ENCODE peak calls at places on chromosome 10, in eight cellular contexts. One of them, this sample, is unnamed.

GRCh38 chr10:13346280-13346819 is 1.7 kb downstream of the SEPHS1 start:
- DNase-seq in thyroid gland: peak
- DNase-seq in K562: peak
- DNase-seq in ovary: peak
- DNase-seq in IMR-90: peak
- DNase-seq in AG04450: no peak
- DNase-seq in vagina: no peak
- DNase-seq in left ventricle myocardium inferior: no peak
- DNase-seq in this sample: no peak

GRCh38 chr10:64648915-64649314 is 1127.7 kb downstream of the REEP3 start:
- DNase-seq in AG04450: no peak
- DNase-seq in ovary: no peak
- DNase-seq in K562: peak
- DNase-seq in vagina: no peak
- DNase-seq in IMR-90: no peak
- DNase-seq in left ventricle myocardium inferior: no peak
- DNase-seq in thyroid gland: no peak
- DNase-seq in this sample: no peak

GRCh38 chr10:102065561-102066420 is 642 bp downstream of the HPS6 start:
- DNase-seq in left ventricle myocardium inferior: peak
- DNase-seq in IMR-90: peak
- DNase-seq in AG04450: no peak
- DNase-seq in K562: peak
- DNase-seq in vagina: no peak
- DNase-seq in thyroid gland: peak
- DNase-seq in ovary: peak
- DNase-seq in this sample: no peak

GRCh38 chr10:109966961-109967738 is 40.6 kb upstream of the ADD3 start:
- DNase-seq in thyroid gland: peak
- DNase-seq in IMR-90: peak
- DNase-seq in AG04450: peak
- DNase-seq in vagina: no peak
- DNase-seq in K562: no peak
- DNase-seq in left ventricle myocardium inferior: peak
- DNase-seq in ovary: no peak
- DNase-seq in this sample: no peak

GRCh38 chr10:33484787-33485186 is 150.3 kb upstream of the NRP1 start:
- DNase-seq in K562: no peak
- DNase-seq in left ventricle myocardium inferior: no peak
- DNase-seq in thyroid gland: no peak
- DNase-seq in IMR-90: peak
- DNase-seq in vagina: no peak
- DNase-seq in AG04450: no peak
- DNase-seq in ovary: peak
- DNase-seq in this sample: no peak

GRCh38 chr10:72611783-72612182 is 14.1 kb downstream of the MICU1 start:
- DNase-seq in thyroid gland: peak
- DNase-seq in ovary: peak
- DNase-seq in AG04450: no peak
- DNase-seq in IMR-90: no peak
- DNase-seq in left ventricle myocardium inferior: no peak
- DNase-seq in vagina: no peak
- DNase-seq in K562: peak
- DNase-seq in this sample: no peak

GRCh38 chr10:1762066-1762465 is 24.7 kb upstream of the ADARB2 start:
- DNase-seq in K562: no peak
- DNase-seq in left ventricle myocardium inferior: no peak
- DNase-seq in vagina: no peak
- DNase-seq in IMR-90: no peak
- DNase-seq in ovary: no peak
- DNase-seq in thyroid gland: no peak
- DNase-seq in AG04450: no peak
- DNase-seq in this sample: no peak

GRCh38 chr10:22927661-22928403 is at the start of gene ARMC3:
- DNase-seq in AG04450: no peak
- DNase-seq in left ventricle myocardium inferior: peak
- DNase-seq in ovary: peak
- DNase-seq in thyroid gland: peak
- DNase-seq in K562: peak
- DNase-seq in IMR-90: no peak
- DNase-seq in vagina: no peak
- DNase-seq in this sample: peak

GRCh38 chr10:20146004-20146403 is 329.8 kb downstream of the PLXDC2 start:
- DNase-seq in K562: no peak
- DNase-seq in ovary: no peak
- DNase-seq in IMR-90: no peak
- DNase-seq in left ventricle myocardium inferior: no peak
- DNase-seq in AG04450: no peak
- DNase-seq in thyroid gland: no peak
- DNase-seq in vagina: no peak
- DNase-seq in this sample: no peak

GRCh38 chr10:124644281-124644680 is 99.9 kb downstream of the FAM53B start:
- DNase-seq in K562: no peak
- DNase-seq in AG04450: no peak
- DNase-seq in thyroid gland: no peak
- DNase-seq in left ventricle myocardium inferior: no peak
- DNase-seq in IMR-90: no peak
- DNase-seq in vagina: no peak
- DNase-seq in ovary: no peak
- DNase-seq in this sample: no peak
- H3K27ac ChIP-seq in K562: no peak
- H3K27ac ChIP-seq in AG04450: no peak
- H3K27ac ChIP-seq in thyroid gland: peak
- H3K27ac ChIP-seq in left ventricle myocardium inferior: peak
- H3K27ac ChIP-seq in IMR-90: no peak
- H3K27ac ChIP-seq in vagina: no peak
- H3K27ac ChIP-seq in ovary: no peak
- H3K27ac ChIP-seq in this sample: no peak

DNA sequence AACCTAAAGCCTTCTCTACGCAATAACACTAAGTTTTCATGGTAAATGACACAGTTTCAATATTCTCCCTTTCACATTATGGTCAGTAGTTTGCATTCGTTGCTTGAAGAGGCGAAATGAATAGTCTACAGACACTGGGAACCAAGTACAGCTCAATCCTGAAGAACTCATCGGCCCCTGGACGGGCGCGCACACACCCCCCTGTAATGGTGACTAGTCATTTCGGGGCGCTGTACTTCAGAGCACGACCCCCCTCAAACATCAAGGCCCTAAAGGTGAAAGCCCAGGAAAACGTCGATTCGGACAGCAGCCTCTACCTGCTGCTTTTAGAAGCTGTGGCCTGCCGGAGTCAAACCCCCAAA is 1.0 kb downstream of the NT5C2 start:
- DNase-seq in ovary: no peak
- DNase-seq in thyroid gland: no peak
- DNase-seq in AG04450: no peak
- DNase-seq in K562: peak
- DNase-seq in vagina: no peak
- DNase-seq in left ventricle myocardium inferior: no peak
- DNase-seq in IMR-90: no peak
- DNase-seq in this sample: no peak
- H3K4me3 ChIP-seq in ovary: peak
- H3K4me3 ChIP-seq in thyroid gland: peak
- H3K4me3 ChIP-seq in AG04450: peak
- H3K4me3 ChIP-seq in K562: peak
- H3K4me3 ChIP-seq in vagina: peak
- H3K4me3 ChIP-seq in left ventricle myocardium inferior: peak
- H3K4me3 ChIP-seq in IMR-90: peak
- H3K4me3 ChIP-seq in this sample: peak

DNA sequence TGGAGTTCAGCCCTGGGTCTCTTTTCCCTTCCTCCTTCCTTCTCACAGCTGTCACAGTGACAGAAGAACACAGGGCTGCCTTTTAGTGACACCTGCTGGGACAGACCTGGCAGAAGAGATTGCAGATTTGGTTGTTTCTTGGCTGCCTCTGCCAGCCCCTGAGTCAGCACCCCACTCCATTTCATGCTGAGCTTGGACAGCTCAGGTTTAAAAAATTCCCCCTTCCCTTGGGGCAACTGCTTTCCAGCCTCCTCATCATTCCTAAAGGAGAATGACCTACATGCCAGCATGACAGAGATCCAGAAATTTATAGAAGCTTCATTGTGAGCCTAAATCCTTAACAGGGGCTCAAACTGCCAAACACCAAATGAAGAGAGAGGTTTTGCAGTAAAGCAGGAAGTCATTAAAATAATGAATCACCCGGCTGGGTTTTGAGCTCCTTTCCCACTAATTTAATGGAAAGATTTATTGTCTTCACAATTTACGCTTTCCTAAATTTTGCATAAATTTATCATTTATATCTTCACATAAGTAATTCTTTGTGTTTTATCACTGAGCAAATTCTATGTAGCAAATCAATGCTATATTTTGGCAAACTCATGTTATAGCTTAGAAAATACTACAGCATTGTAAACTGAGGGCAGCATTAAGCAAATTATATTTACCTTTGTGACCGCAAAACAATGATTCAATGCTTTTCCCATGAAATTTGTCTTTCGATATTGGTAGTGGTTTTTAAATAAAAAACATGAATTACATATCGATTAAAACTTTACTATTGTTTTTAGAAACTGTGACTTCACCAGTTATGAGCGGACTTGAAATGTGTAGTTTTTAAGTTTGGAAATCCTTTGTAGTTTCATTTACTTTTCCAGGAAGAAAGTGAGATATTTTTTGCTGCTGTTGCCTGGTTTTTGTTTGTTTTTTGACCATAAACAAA is 399.5 kb upstream of the ANKRD30A start:
- DNase-seq in K562: peak
- DNase-seq in left ventricle myocardium inferior: no peak
- DNase-seq in vagina: no peak
- DNase-seq in IMR-90: peak
- DNase-seq in ovary: no peak
- DNase-seq in thyroid gland: peak
- DNase-seq in AG04450: peak
- DNase-seq in this sample: no peak
- TF ChIP-seq CTCF in K562: no peak
- TF ChIP-seq CTCF in left ventricle myocardium inferior: peak
- TF ChIP-seq CTCF in vagina: no peak
- TF ChIP-seq CTCF in IMR-90: peak
- TF ChIP-seq CTCF in ovary: no peak
- TF ChIP-seq CTCF in thyroid gland: no peak
- TF ChIP-seq CTCF in AG04450: peak
- TF ChIP-seq CTCF in this sample: no peak

DNA sequence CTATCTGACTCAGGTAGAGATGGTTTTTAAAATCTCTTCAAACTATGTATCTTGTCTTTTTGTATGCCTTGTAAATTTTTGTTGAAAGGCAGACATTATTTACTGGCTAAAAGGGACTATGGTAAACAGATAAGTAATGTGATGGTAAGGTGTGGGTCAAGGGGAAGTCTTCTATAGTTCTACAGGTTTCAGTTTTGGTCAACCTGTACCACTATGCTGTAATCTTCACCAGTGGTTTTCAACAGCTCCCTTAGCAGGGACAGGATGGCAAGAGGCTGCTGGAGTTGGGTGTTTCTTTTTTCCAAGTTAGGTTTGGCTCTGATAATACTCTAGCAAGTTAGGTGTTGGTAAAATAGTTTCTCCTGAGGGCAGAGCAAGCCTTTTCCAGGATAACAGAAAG is 32.7 kb upstream of the FZD8 start:
- DNase-seq in thyroid gland: no peak
- DNase-seq in left ventricle myocardium inferior: no peak
- DNase-seq in K562: no peak
- DNase-seq in ovary: no peak
- DNase-seq in AG04450: no peak
- DNase-seq in vagina: no peak
- DNase-seq in IMR-90: no peak
- DNase-seq in this sample: no peak
- H3K27ac ChIP-seq in thyroid gland: no peak
- H3K27ac ChIP-seq in left ventricle myocardium inferior: no peak
- H3K27ac ChIP-seq in K562: no peak
- H3K27ac ChIP-seq in ovary: no peak
- H3K27ac ChIP-seq in AG04450: no peak
- H3K27ac ChIP-seq in vagina: no peak
- H3K27ac ChIP-seq in IMR-90: no peak
- H3K27ac ChIP-seq in this sample: no peak

GRCh38 chr10:92848441-92849233 is at the start of gene EXOC6:
- DNase-seq in IMR-90: peak
- DNase-seq in thyroid gland: peak
- DNase-seq in AG04450: no peak
- DNase-seq in left ventricle myocardium inferior: peak
- DNase-seq in vagina: no peak
- DNase-seq in K562: peak
- DNase-seq in ovary: peak
- DNase-seq in this sample: peak

GRCh38 chr10:92849234-92849525 is 860 bp downstream of the EXOC6 start:
- DNase-seq in thyroid gland: no peak
- DNase-seq in K562: no peak
- DNase-seq in vagina: no peak
- DNase-seq in ovary: no peak
- DNase-seq in left ventricle myocardium inferior: no peak
- DNase-seq in IMR-90: peak
- DNase-seq in AG04450: no peak
- DNase-seq in this sample: no peak

GRCh38 chr10:92851003-92851402 is 2.7 kb downstream of the EXOC6 start:
- DNase-seq in left ventricle myocardium inferior: no peak
- DNase-seq in K562: no peak
- DNase-seq in ovary: no peak
- DNase-seq in thyroid gland: no peak
- DNase-seq in IMR-90: no peak
- DNase-seq in vagina: no peak
- DNase-seq in AG04450: no peak
- DNase-seq in this sample: no peak

GRCh38 chr10:92850186-92850585 is 1.9 kb downstream of the EXOC6 start:
- DNase-seq in ovary: no peak
- DNase-seq in AG04450: no peak
- DNase-seq in thyroid gland: no peak
- DNase-seq in left ventricle myocardium inferior: no peak
- DNase-seq in vagina: no peak
- DNase-seq in K562: no peak
- DNase-seq in IMR-90: peak
- DNase-seq in this sample: no peak

DNA sequence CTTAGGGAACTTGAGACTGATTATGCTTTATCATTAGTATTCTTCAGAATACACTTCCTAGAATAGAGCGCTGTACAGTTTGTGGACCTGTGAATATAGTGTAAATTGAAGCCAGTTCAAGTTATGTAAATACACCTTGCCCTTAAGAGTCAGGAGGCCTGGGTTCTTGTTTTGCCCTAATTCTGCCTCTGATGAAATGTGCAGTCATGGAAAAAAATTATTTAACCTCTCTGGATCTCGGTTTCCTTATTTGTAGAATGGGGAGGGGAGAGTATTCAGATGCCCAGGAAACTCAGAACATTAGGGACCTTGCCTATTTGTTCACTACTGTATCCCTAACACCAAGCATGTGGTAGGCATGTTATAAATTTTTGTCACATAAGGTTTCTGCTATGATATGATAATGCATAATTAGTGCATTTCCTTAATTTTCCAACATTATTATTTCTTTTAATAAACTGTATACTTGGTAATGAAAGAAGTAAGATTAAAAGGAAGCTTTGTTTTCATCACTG is 1.3 kb downstream of the EXOC6 start:
- DNase-seq in thyroid gland: no peak
- DNase-seq in vagina: no peak
- DNase-seq in left ventricle myocardium inferior: no peak
- DNase-seq in IMR-90: no peak
- DNase-seq in K562: no peak
- DNase-seq in ovary: no peak
- DNase-seq in AG04450: no peak
- DNase-seq in this sample: no peak
- H3K4me3 ChIP-seq in thyroid gland: no peak
- H3K4me3 ChIP-seq in vagina: no peak
- H3K4me3 ChIP-seq in left ventricle myocardium inferior: peak
- H3K4me3 ChIP-seq in IMR-90: peak
- H3K4me3 ChIP-seq in K562: peak
- H3K4me3 ChIP-seq in ovary: peak
- H3K4me3 ChIP-seq in AG04450: peak
- H3K4me3 ChIP-seq in this sample: peak

GRCh38 chr10:132272767-132273090 is 35.0 kb downstream of the STK32C start:
- DNase-seq in AG04450: no peak
- DNase-seq in K562: no peak
- DNase-seq in thyroid gland: no peak
- DNase-seq in vagina: no peak
- DNase-seq in ovary: no peak
- DNase-seq in IMR-90: no peak
- DNase-seq in left ventricle myocardium inferior: no peak
- DNase-seq in this sample: no peak
- TF ChIP-seq CTCF in AG04450: no peak
- TF ChIP-seq CTCF in K562: no peak
- TF ChIP-seq CTCF in thyroid gland: no peak
- TF ChIP-seq CTCF in vagina: no peak
- TF ChIP-seq CTCF in ovary: no peak
- TF ChIP-seq CTCF in IMR-90: no peak
- TF ChIP-seq CTCF in left ventricle myocardium inferior: no peak
- TF ChIP-seq CTCF in this sample: no peak